ENCODE peak calls at places on chromosomes 7 and 10, in eight cellular contexts. One of them, this sample, is unnamed.
A peak's percentile ranks its signal among the peaks of the same experiment; 100 is the strongest.

GRCh38 chr7:39589323-39590111 is 23.3 kb downstream of the YAE1 start:
- DNase-seq in body of pancreas: no peak
- DNase-seq in uterus: no peak
- DNase-seq in IMR-90: peak; percentile 84
- DNase-seq in endothelial cell: peak; percentile 14
- DNase-seq in progenitor cell of endocrine pancreas: no peak
- DNase-seq in WTC11: peak; percentile 33
- DNase-seq in type B pancreatic cell: no peak
- DNase-seq in this sample: peak; percentile 29

GRCh38 chr7:146736446-146737190 is 620.0 kb downstream of the CNTNAP2 start:
- DNase-seq in endothelial cell: no peak
- DNase-seq in IMR-90: no peak
- DNase-seq in progenitor cell of endocrine pancreas: no peak
- DNase-seq in type B pancreatic cell: no peak
- DNase-seq in body of pancreas: no peak
- DNase-seq in WTC11: no peak
- DNase-seq in uterus: no peak
- DNase-seq in this sample: no peak

GRCh38 chr7:140453273-140453672 is 26.0 kb downstream of the MKRN1 start:
- DNase-seq in type B pancreatic cell: no peak
- DNase-seq in body of pancreas: no peak
- DNase-seq in uterus: no peak
- DNase-seq in IMR-90: no peak
- DNase-seq in progenitor cell of endocrine pancreas: no peak
- DNase-seq in WTC11: no peak
- DNase-seq in endothelial cell: no peak
- DNase-seq in this sample: no peak

GRCh38 chr10:100890141-100890695 is 22.5 kb upstream of the SLF2 start:
- DNase-seq in uterus: no peak
- DNase-seq in WTC11: no peak
- DNase-seq in body of pancreas: no peak
- DNase-seq in type B pancreatic cell: peak; percentile 18
- DNase-seq in progenitor cell of endocrine pancreas: no peak
- DNase-seq in endothelial cell: no peak
- DNase-seq in IMR-90: no peak
- DNase-seq in this sample: no peak

GRCh38 chr10:35040761-35041501 is 49.2 kb downstream of the CUL2 start:
- DNase-seq in body of pancreas: no peak
- DNase-seq in uterus: no peak
- DNase-seq in type B pancreatic cell: no peak
- DNase-seq in progenitor cell of endocrine pancreas: no peak
- DNase-seq in IMR-90: peak; percentile 63
- DNase-seq in endothelial cell: no peak
- DNase-seq in WTC11: peak; percentile 55
- DNase-seq in this sample: no peak

GRCh38 chr7:26656735-26657134 is 207.7 kb downstream of the SKAP2 start:
- DNase-seq in progenitor cell of endocrine pancreas: no peak
- DNase-seq in uterus: no peak
- DNase-seq in type B pancreatic cell: no peak
- DNase-seq in body of pancreas: no peak
- DNase-seq in IMR-90: no peak
- DNase-seq in WTC11: no peak
- DNase-seq in endothelial cell: no peak
- DNase-seq in this sample: no peak

GRCh38 chr10:77004917-77005564 is 632.6 kb downstream of the KCNMA1 start:
- DNase-seq in body of pancreas: no peak
- DNase-seq in IMR-90: peak; percentile 58
- DNase-seq in endothelial cell: peak; percentile 63
- DNase-seq in uterus: no peak
- DNase-seq in type B pancreatic cell: no peak
- DNase-seq in WTC11: no peak
- DNase-seq in progenitor cell of endocrine pancreas: peak; percentile 14
- DNase-seq in this sample: no peak

GRCh38 chr10:100338434-100339036 is 8.5 kb upstream of the SCD start:
- DNase-seq in uterus: peak; percentile 75
- DNase-seq in WTC11: peak; percentile 82
- DNase-seq in endothelial cell: peak; percentile 85
- DNase-seq in IMR-90: peak; percentile 45
- DNase-seq in type B pancreatic cell: peak; percentile 82
- DNase-seq in body of pancreas: peak; percentile 80
- DNase-seq in progenitor cell of endocrine pancreas: peak; percentile 66
- DNase-seq in this sample: peak; percentile 86

GRCh38 chr10:22334414-22335203 is 10.7 kb upstream of the SPAG6 start:
- DNase-seq in WTC11: peak; percentile 77
- DNase-seq in IMR-90: no peak
- DNase-seq in progenitor cell of endocrine pancreas: no peak
- DNase-seq in body of pancreas: no peak
- DNase-seq in uterus: no peak
- DNase-seq in type B pancreatic cell: peak; percentile 79
- DNase-seq in endothelial cell: peak; percentile 56
- DNase-seq in this sample: peak; percentile 68

GRCh38 chr10:22611425-22612111 is 102.8 kb downstream of the PIP4K2A start:
- DNase-seq in progenitor cell of endocrine pancreas: no peak
- DNase-seq in uterus: no peak
- DNase-seq in WTC11: no peak
- DNase-seq in IMR-90: no peak
- DNase-seq in endothelial cell: no peak
- DNase-seq in type B pancreatic cell: no peak
- DNase-seq in body of pancreas: no peak
- DNase-seq in this sample: no peak

GRCh38 chr10:15897282-15897681 is 37.0 kb upstream of the MINDY3 start:
- DNase-seq in body of pancreas: no peak
- DNase-seq in IMR-90: peak; percentile 33
- DNase-seq in endothelial cell: no peak
- DNase-seq in WTC11: no peak
- DNase-seq in uterus: no peak
- DNase-seq in progenitor cell of endocrine pancreas: no peak
- DNase-seq in type B pancreatic cell: no peak
- DNase-seq in this sample: no peak

GRCh38 chr10:93461124-93461806 is 20.9 kb downstream of the MYOF start:
- DNase-seq in type B pancreatic cell: no peak
- DNase-seq in progenitor cell of endocrine pancreas: no peak
- DNase-seq in body of pancreas: no peak
- DNase-seq in endothelial cell: no peak
- DNase-seq in IMR-90: peak; percentile 82
- DNase-seq in WTC11: no peak
- DNase-seq in uterus: no peak
- DNase-seq in this sample: no peak

GRCh38 chr10:53403688-53404087 is 631.1 kb upstream of the MBL2 start:
- DNase-seq in type B pancreatic cell: no peak
- DNase-seq in progenitor cell of endocrine pancreas: no peak
- DNase-seq in uterus: no peak
- DNase-seq in endothelial cell: no peak
- DNase-seq in IMR-90: peak; percentile 1
- DNase-seq in body of pancreas: peak; percentile 81
- DNase-seq in WTC11: no peak
- DNase-seq in this sample: no peak

GRCh38 chr7:1460757-1461639 is 1.7 kb upstream of the MICALL2 start:
- DNase-seq in body of pancreas: peak; percentile 81
- DNase-seq in type B pancreatic cell: no peak
- DNase-seq in WTC11: no peak
- DNase-seq in IMR-90: peak; percentile 34
- DNase-seq in progenitor cell of endocrine pancreas: no peak
- DNase-seq in endothelial cell: no peak
- DNase-seq in uterus: peak; percentile 61
- DNase-seq in this sample: no peak

DNA sequence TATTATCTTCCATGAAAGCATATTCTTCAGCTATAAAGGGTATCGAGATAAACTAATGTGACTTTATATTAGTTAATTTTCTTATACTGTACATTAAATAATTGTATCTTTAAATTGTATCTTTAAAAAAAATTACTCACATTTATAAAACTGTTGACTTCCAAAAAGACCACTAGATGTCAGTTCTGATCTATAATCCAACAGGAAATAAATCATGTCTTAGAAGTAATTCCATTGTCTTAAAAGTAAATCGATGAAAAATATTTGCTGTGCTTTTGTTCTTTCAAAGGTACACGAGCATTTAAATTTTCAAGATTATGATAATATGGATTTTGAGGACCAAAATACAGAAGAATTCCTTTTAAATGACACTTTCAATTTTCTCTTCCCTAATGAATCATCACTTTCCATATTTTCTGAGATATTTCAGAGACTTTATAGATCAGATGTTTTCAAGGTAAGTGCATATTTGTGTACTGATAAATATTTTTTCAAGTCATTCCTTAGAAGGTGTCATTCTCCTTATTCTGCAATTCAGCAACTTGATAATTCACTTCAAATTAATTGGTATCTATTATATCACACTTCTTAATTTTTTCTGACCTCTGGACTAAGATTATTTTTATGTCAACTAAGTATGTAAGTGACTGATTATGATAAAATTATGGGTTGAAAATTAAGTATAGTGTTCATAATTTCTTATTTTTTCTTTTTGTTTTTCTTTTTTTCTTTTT is 138.5 kb downstream of the CPED1 start:
- DNase-seq in IMR-90: peak; percentile 27
- DNase-seq in WTC11: no peak
- DNase-seq in type B pancreatic cell: no peak
- DNase-seq in endothelial cell: no peak
- DNase-seq in body of pancreas: no peak
- DNase-seq in progenitor cell of endocrine pancreas: no peak
- DNase-seq in uterus: no peak
- DNase-seq in this sample: no peak
- TF ChIP-seq CTCF in IMR-90: peak; percentile 33
- TF ChIP-seq CTCF in WTC11: no peak
- TF ChIP-seq CTCF in type B pancreatic cell: peak; percentile 64
- TF ChIP-seq CTCF in endothelial cell: peak; percentile 22
- TF ChIP-seq CTCF in body of pancreas: no peak
- TF ChIP-seq CTCF in progenitor cell of endocrine pancreas: peak; percentile 31
- TF ChIP-seq CTCF in uterus: no peak
- TF ChIP-seq CTCF in this sample: no peak

GRCh38 chr7:141739250-141739649 is 1.1 kb downstream of the SSBP1 start:
- DNase-seq in progenitor cell of endocrine pancreas: no peak
- DNase-seq in IMR-90: no peak
- DNase-seq in WTC11: no peak
- DNase-seq in body of pancreas: no peak
- DNase-seq in uterus: no peak
- DNase-seq in endothelial cell: no peak
- DNase-seq in type B pancreatic cell: no peak
- DNase-seq in this sample: no peak

GRCh38 chr7:141737836-141738591 is at the start of gene SSBP1:
- DNase-seq in uterus: peak; percentile 90
- DNase-seq in body of pancreas: peak; percentile 91
- DNase-seq in endothelial cell: peak; percentile 83
- DNase-seq in WTC11: peak; percentile 90
- DNase-seq in progenitor cell of endocrine pancreas: peak; percentile 76
- DNase-seq in type B pancreatic cell: peak; percentile 91
- DNase-seq in IMR-90: peak; percentile 96
- DNase-seq in this sample: peak; percentile 87

GRCh38 chr7:141742229-141742628 is 4.1 kb downstream of the SSBP1 start:
- DNase-seq in WTC11: no peak
- DNase-seq in IMR-90: peak; percentile 4
- DNase-seq in progenitor cell of endocrine pancreas: no peak
- DNase-seq in endothelial cell: no peak
- DNase-seq in body of pancreas: no peak
- DNase-seq in uterus: no peak
- DNase-seq in type B pancreatic cell: no peak
- DNase-seq in this sample: no peak

GRCh38 chr7:141737118-141737835 is 881 bp upstream of the SSBP1 start:
- DNase-seq in uterus: no peak
- DNase-seq in progenitor cell of endocrine pancreas: no peak
- DNase-seq in body of pancreas: peak; percentile 16
- DNase-seq in type B pancreatic cell: no peak
- DNase-seq in IMR-90: no peak
- DNase-seq in endothelial cell: no peak
- DNase-seq in WTC11: no peak
- DNase-seq in this sample: no peak

GRCh38 chr7:141738592-141739013 is 445 bp downstream of the SSBP1 start:
- DNase-seq in IMR-90: no peak
- DNase-seq in body of pancreas: no peak
- DNase-seq in type B pancreatic cell: no peak
- DNase-seq in uterus: no peak
- DNase-seq in WTC11: no peak
- DNase-seq in endothelial cell: no peak
- DNase-seq in progenitor cell of endocrine pancreas: no peak
- DNase-seq in this sample: no peak
- TF ChIP-seq CTCF in IMR-90: peak; percentile 12
- TF ChIP-seq CTCF in body of pancreas: no peak
- TF ChIP-seq CTCF in type B pancreatic cell: no peak
- TF ChIP-seq CTCF in uterus: no peak
- TF ChIP-seq CTCF in WTC11: no peak
- TF ChIP-seq CTCF in endothelial cell: no peak
- TF ChIP-seq CTCF in progenitor cell of endocrine pancreas: no peak
- TF ChIP-seq CTCF in this sample: no peak

GRCh38 chr7:99081209-99081608 is 62.7 kb downstream of the SMURF1 start:
- DNase-seq in body of pancreas: no peak
- DNase-seq in endothelial cell: no peak
- DNase-seq in type B pancreatic cell: no peak
- DNase-seq in uterus: no peak
- DNase-seq in progenitor cell of endocrine pancreas: no peak
- DNase-seq in WTC11: no peak
- DNase-seq in IMR-90: no peak
- DNase-seq in this sample: no peak

GRCh38 chr7:99080679-99081078 is 63.2 kb downstream of the SMURF1 start:
- DNase-seq in WTC11: no peak
- DNase-seq in type B pancreatic cell: no peak
- DNase-seq in endothelial cell: peak; percentile 8
- DNase-seq in IMR-90: no peak
- DNase-seq in body of pancreas: no peak
- DNase-seq in progenitor cell of endocrine pancreas: no peak
- DNase-seq in uterus: no peak
- DNase-seq in this sample: no peak

GRCh38 chr7:99083068-99083651 is 60.7 kb downstream of the SMURF1 start:
- DNase-seq in WTC11: no peak
- DNase-seq in type B pancreatic cell: no peak
- DNase-seq in uterus: no peak
- DNase-seq in body of pancreas: no peak
- DNase-seq in endothelial cell: no peak
- DNase-seq in progenitor cell of endocrine pancreas: no peak
- DNase-seq in IMR-90: peak; percentile 26
- DNase-seq in this sample: no peak

GRCh38 chr7:99086532-99086931 is 57.4 kb downstream of the SMURF1 start:
- DNase-seq in body of pancreas: no peak
- DNase-seq in uterus: no peak
- DNase-seq in endothelial cell: no peak
- DNase-seq in WTC11: no peak
- DNase-seq in IMR-90: no peak
- DNase-seq in type B pancreatic cell: no peak
- DNase-seq in progenitor cell of endocrine pancreas: no peak
- DNase-seq in this sample: no peak

DNA sequence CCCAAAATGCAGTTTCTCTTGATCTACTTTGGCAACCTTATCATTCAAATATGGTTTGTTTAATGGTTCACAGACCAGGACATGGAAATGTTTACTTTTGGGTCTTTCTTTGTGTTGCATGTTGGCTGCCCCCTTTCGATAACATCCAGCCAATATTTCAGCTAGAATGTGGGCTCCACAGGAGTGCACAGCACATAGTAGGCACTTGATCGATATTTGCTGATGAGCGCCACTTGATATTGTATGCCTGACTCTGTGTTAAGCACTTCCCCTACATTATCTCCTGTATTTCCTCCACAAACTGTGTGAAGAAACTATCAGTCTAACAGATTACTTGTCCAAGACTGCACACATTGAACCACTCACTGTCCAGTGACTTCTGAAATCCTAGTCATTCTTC is 60.2 kb downstream of the SMURF1 start:
- DNase-seq in IMR-90: no peak
- DNase-seq in WTC11: no peak
- DNase-seq in endothelial cell: no peak
- DNase-seq in progenitor cell of endocrine pancreas: no peak
- DNase-seq in body of pancreas: no peak
- DNase-seq in uterus: no peak
- DNase-seq in type B pancreatic cell: no peak
- DNase-seq in this sample: no peak
- TF ChIP-seq CTCF in IMR-90: no peak
- TF ChIP-seq CTCF in WTC11: no peak
- TF ChIP-seq CTCF in endothelial cell: no peak
- TF ChIP-seq CTCF in progenitor cell of endocrine pancreas: no peak
- TF ChIP-seq CTCF in body of pancreas: no peak
- TF ChIP-seq CTCF in uterus: no peak
- TF ChIP-seq CTCF in type B pancreatic cell: no peak
- TF ChIP-seq CTCF in this sample: no peak

GRCh38 chr10:118594392-118595063 is 920 bp downstream of the PRLHR start:
- DNase-seq in body of pancreas: peak; percentile 44
- DNase-seq in IMR-90: peak; percentile 21
- DNase-seq in progenitor cell of endocrine pancreas: peak; percentile 72
- DNase-seq in WTC11: peak; percentile 94
- DNase-seq in type B pancreatic cell: peak; percentile 80
- DNase-seq in uterus: peak; percentile 56
- DNase-seq in endothelial cell: peak; percentile 81
- DNase-seq in this sample: peak; percentile 84
- TF ChIP-seq CTCF in body of pancreas: no peak
- TF ChIP-seq CTCF in IMR-90: peak; percentile 23
- TF ChIP-seq CTCF in progenitor cell of endocrine pancreas: peak; percentile 65
- TF ChIP-seq CTCF in WTC11: peak; percentile 54
- TF ChIP-seq CTCF in type B pancreatic cell: peak; percentile 73
- TF ChIP-seq CTCF in uterus: peak; percentile 45
- TF ChIP-seq CTCF in endothelial cell: peak; percentile 66
- TF ChIP-seq CTCF in this sample: peak; percentile 75

This sample was measured in glutamatergic neuron.